ENCODE peak calls at places on chromosomes 16 and 17, in eight cellular contexts. A is K562, G is GM23338, B is H1, M is HCT116, K is GM12878, T is endothelial cell of umbilical vein, D is HepG2. Z is an unnamed sample.

GRCh38 chr16:85149776-85150175 is 37.5 kb upstream of the CIBAR2 start:
- DNase-seq in A (no peak), G (no peak), B (no peak), M (no peak), K (no peak), T (no peak), D (no peak), Z (no peak)

GRCh38 chr17:41101586-41102259 is at the start of gene KRTAP4-16:
- DNase-seq in A (no peak), G (peak), B (no peak), M (no peak), K (no peak), T (no peak), D (no peak), Z (no peak)

GRCh38 chr16:77585379-77585778 is 136.9 kb upstream of the NUDT7 start:
- DNase-seq in A (no peak), G (no peak), B (no peak), M (no peak), K (no peak), T (peak), D (no peak), Z (no peak)

GRCh38 chr17:7864995-7865650 is 7.3 kb downstream of the CYB5D1 start:
- DNase-seq in A (no peak), G (no peak), B (no peak), M (no peak), K (no peak), T (no peak), D (no peak), Z (no peak)

GRCh38 chr16:57530531-57531252 is 5.7 kb downstream of the CCDC102A start:
- DNase-seq in A (no peak), G (no peak), B (no peak), M (no peak), K (no peak), T (no peak), D (no peak), Z (no peak)

GRCh38 chr16:66924527-66925321 is 611 bp downstream of the RRAD start:
- DNase-seq in A (peak), G (peak), B (peak), M (no peak), K (no peak), T (no peak), D (no peak), Z (no peak)

GRCh38 chr17:29571883-29572681 is 3.6 kb downstream of the TP53I13 start:
- DNase-seq in A (no peak), G (no peak), B (no peak), M (no peak), K (no peak), T (no peak), D (no peak), Z (no peak)

GRCh38 chr17:6637458-6637840 is 3.1 kb downstream of the KIAA0753 start:
- DNase-seq in A (no peak), G (no peak), B (no peak), M (no peak), K (no peak), T (no peak), D (no peak), Z (no peak)

GRCh38 chr16:81809567-81809966 is 30.5 kb downstream of the PLCG2 start:
- DNase-seq in A (no peak), G (no peak), B (no peak), M (no peak), K (no peak), T (no peak), D (no peak), Z (no peak)

GRCh38 chr17:14297161-14297851 is 3.6 kb upstream of the HS3ST3B1 start:
- DNase-seq in A (no peak), G (peak), B (peak), M (no peak), K (no peak), T (peak), D (peak), Z (no peak)

GRCh38 chr17:77002103-77003045 is 134.2 kb downstream of the MGAT5B start:
- DNase-seq in A (no peak), G (peak), B (no peak), M (peak), K (no peak), T (no peak), D (peak), Z (no peak)

GRCh38 chr17:32525116-32525515 is 38.3 kb downstream of the CDK5R1 start:
- DNase-seq in A (no peak), G (no peak), B (no peak), M (no peak), K (no peak), T (no peak), D (no peak), Z (no peak)

GRCh38 chr17:68097161-68097805 is 61.7 kb downstream of the KPNA2 start:
- DNase-seq in A (no peak), G (no peak), B (no peak), M (no peak), K (no peak), T (no peak), D (peak), Z (no peak)

GRCh38 chr17:2011421-2012371 is 13.4 kb downstream of the RTN4RL1 start:
- DNase-seq in A (no peak), G (peak), B (no peak), M (no peak), K (no peak), T (no peak), D (no peak), Z (peak)

DNA sequence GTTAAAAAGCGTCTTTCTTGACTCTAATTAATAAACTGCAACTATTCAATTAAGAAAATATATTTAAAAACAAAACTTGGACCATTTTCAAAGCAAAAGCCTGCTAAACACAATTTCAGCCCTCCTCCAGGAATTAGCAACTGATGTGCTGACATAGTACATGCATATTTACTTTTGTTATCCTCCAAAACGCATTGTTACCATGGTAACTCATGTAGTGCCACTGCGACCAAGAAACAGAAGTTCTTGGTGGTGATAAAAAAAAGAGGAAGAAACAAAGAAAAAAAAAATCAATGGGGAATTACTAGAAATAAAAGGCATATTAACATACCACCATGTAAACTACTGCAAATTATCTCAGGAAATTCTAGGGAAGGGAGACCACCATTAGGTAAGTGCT is 793.4 kb upstream of the CDH8 start:
- DNase-seq in A (no peak), G (peak), B (no peak), M (no peak), K (no peak), T (no peak), D (no peak), Z (no peak)
- TF ChIP-seq EZH2 in A (no peak), G (no peak), B (no peak), M (no peak), K (no peak), T (no peak), D (no peak), Z (no peak)

DNA sequence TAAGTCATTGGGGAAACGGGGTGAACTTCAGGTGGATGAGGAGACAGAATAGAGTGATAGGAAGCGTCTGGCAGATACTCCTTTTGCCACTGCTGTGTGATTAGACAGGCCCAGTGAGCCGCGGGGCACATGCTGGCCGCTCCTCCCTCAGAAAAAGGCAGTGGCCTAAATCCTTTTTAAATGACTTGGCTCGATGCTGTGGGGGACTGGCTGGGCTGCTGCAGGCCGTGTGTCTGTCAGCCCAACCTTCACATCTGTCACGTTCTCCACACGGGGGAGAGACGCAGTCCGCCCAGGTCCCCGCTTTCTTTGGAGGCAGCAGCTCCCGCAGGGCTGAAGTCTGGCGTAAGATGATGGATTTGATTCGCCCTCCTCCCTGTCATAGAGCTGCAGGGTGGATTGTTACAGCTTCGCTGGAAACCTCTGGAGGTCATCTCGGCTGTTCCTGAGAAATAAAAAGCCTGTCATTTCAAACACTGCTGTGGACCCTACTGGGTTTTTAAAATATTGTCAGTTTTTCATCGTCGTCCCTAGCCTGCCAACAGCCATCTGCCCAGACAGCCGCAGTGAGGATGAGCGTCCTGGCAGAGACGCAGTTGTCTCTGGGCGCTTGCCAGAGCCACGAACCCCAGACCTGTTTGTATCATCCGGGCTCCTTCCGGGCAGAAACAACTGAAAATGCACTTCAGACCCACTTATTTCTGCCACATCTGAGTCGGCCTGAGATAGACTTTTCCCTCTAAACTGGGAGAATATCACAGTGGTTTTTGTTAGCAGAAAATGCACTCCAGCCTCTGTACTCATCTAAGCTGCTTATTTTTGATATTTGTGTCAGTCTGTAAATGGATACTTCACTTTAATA is 7.0 kb upstream of the TMEM235 start:
- DNase-seq in A (no peak), G (no peak), B (no peak), M (no peak), K (no peak), T (no peak), D (no peak), Z (no peak)
- H3K27ac ChIP-seq in A (no peak), G (no peak), B (no peak), M (no peak), K (no peak), T (no peak), D (no peak), Z (peak)

DNA sequence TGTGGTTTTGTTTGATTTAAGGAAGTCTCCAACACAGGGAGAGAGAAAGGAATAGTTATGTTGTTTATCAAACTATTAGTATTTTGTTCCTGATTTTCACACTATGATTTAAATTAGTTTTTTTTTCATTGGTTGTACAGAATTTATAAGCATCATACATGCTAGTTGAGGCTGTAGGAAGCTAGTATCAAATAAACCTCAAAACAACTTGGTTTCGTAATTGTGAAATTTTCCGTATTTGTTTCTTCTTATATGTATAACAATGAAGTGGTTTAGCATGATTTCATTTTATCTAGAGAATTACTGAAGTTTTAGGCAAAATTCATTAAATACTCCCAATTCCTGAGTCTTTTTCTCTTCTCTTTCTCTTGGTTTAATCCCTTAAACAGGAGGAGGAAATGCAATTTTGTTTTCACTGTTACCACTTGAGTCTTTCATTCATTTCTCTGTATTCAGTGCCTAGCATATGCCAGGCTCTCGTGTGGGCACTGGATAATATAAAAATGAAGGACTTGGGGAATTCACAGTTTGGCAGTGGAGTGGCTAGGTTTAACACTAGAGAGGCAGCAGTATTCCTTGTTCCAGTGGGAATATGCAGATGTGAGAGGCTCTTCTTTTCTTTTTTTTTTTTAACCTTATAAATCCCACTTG is 1.8 kb downstream of the CYLD start:
- DNase-seq in A (no peak), G (no peak), B (no peak), M (no peak), K (no peak), T (no peak), D (no peak), Z (no peak)
- TF ChIP-seq POLR2AphosphoS5 in A (no peak), G (no peak), B (no peak), M (no peak), K (no peak), T (no peak), D (no peak), Z (no peak)

DNA sequence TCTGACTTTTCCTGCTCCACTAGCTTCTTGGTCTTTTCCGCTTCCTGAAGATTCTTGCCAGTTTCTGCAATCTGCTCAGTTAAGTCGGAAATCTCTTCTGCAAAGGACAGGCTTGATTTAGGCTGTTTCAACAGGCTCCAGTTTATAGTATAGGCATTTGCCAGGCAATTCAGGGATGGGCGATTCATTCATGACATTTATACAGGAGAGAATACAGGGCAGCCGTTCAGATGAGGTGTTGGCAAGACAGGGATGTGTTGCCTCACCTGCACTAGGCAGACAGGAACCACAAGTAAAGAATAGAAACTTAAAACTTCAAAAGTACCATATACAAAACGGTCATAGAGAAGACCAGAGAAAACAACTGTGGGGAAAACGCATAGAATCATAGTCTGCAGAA is 61.7 kb downstream of the MYH13 start:
- DNase-seq in A (no peak), G (no peak), B (no peak), M (no peak), K (no peak), T (no peak), D (no peak), Z (no peak)
- TF ChIP-seq EZH2 in A (no peak), G (no peak), B (no peak), M (no peak), K (no peak), T (no peak), D (no peak), Z (no peak)

GRCh38 chr16:14401839-14402115 is 228.3 kb downstream of the PARN start:
- DNase-seq in A (no peak), G (no peak), B (no peak), M (no peak), K (no peak), T (no peak), D (no peak), Z (no peak)

GRCh38 chr16:14405611-14406537 is 224.2 kb downstream of the PARN start:
- DNase-seq in A (peak), G (peak), B (peak), M (no peak), K (peak), T (no peak), D (peak), Z (no peak)

GRCh38 chr16:14398014-14398717 is 231.9 kb downstream of the PARN start:
- DNase-seq in A (no peak), G (no peak), B (no peak), M (no peak), K (no peak), T (no peak), D (no peak), Z (no peak)

GRCh38 chr16:14399397-14400284 is 230.4 kb downstream of the PARN start:
- DNase-seq in A (no peak), G (peak), B (no peak), M (peak), K (peak), T (peak), D (peak), Z (no peak)

GRCh38 chr16:14400285-14400977 is 229.6 kb downstream of the PARN start:
- DNase-seq in A (no peak), G (no peak), B (no peak), M (no peak), K (no peak), T (no peak), D (no peak), Z (no peak)
- H3K27ac ChIP-seq in A (no peak), G (no peak), B (no peak), M (peak), K (peak), T (no peak), D (peak), Z (no peak)

GRCh38 chr17:4942760-4943508 is 2.9 kb downstream of the RNF167 start:
- DNase-seq in A (no peak), G (no peak), B (no peak), M (no peak), K (no peak), T (no peak), D (no peak), Z (no peak)
- TF ChIP-seq POLR2AphosphoS5 in A (no peak), G (no peak), B (peak), M (peak), K (peak), T (peak), D (no peak), Z (no peak)